ENCODE peak calls at places on chromosomes 13 and 19, in nine cellular contexts. F is GM23338, O is SK-N-SH, K is HCT116, M is neural progenitor cell, Z is MM.1S, Y is hepatocyte, J is OCI-LY7, H is GM23248. N is an unnamed sample.

GRCh38 chr13:93660664-93661063 is 434.1 kb downstream of the GPC6 start:
- DNase-seq in O (no peak), F (no peak), M (no peak), J (no peak), Y (no peak), Z (no peak), H (no peak), K (no peak), N (no peak)

GRCh38 chr19:871446-872265 is 12.2 kb downstream of the CFD start:
- DNase-seq in Z (no peak), O (peak), K (no peak), M (peak), H (no peak), F (peak), J (no peak), Y (no peak), N (no peak)

GRCh38 chr13:42181381-42181953 is 90.5 kb upstream of the AKAP11 start:
- DNase-seq in O (peak), Y (peak), M (no peak), Z (no peak), F (no peak), J (no peak), K (no peak), H (no peak), N (no peak)

GRCh38 chr13:40780822-40781401 is 8.5 kb upstream of the SLC25A15 start:
- DNase-seq in H (peak), M (no peak), Y (no peak), O (peak), F (peak), J (peak), Z (no peak), K (peak), N (no peak)

GRCh38 chr13:44212633-44213387 is 160.8 kb upstream of the SERP2 start:
- DNase-seq in M (no peak), Y (peak), O (no peak), F (peak), K (no peak), H (peak), Z (no peak), J (no peak), N (no peak)

GRCh38 chr13:20721454-20722357 is 18.2 kb downstream of the IL17D start:
- DNase-seq in J (no peak), Z (no peak), H (peak), Y (peak), M (peak), O (peak), K (no peak), F (peak), N (peak)

GRCh38 chr13:91601273-91601672 is 202.9 kb downstream of the GPC5 start:
- DNase-seq in Y (no peak), F (no peak), J (no peak), M (no peak), K (no peak), O (no peak), Z (no peak), H (no peak), N (no peak)

GRCh38 chr13:28031929-28032328 is 43.4 kb upstream of the URAD start:
- DNase-seq in Y (no peak), Z (no peak), O (no peak), M (no peak), H (no peak), K (no peak), J (no peak), F (no peak), N (no peak)

GRCh38 chr19:45090034-45090433 is 2.9 kb upstream of the PPP1R37 start:
- DNase-seq in K (no peak), Z (no peak), F (peak), O (no peak), H (no peak), Y (no peak), M (no peak), J (no peak), N (no peak)

GRCh38 chr19:11347546-11347945 is 1.2 kb downstream of the CCDC159 start:
- DNase-seq in Y (no peak), H (no peak), Z (no peak), M (no peak), K (no peak), O (no peak), J (no peak), F (no peak), N (peak)

GRCh38 chr13:78601886-78602560 is 1.3 kb downstream of the POU4F1 start:
- DNase-seq in J (no peak), M (no peak), H (no peak), Y (no peak), Z (no peak), F (no peak), K (no peak), O (peak), N (no peak)

GRCh38 chr13:94112227-94112626 is 367.3 kb downstream of the DCT start:
- DNase-seq in H (peak), M (no peak), K (no peak), F (no peak), Z (no peak), J (no peak), Y (no peak), O (no peak), N (peak)

GRCh38 chr13:85737952-85738351 is 61.3 kb downstream of the SLITRK6 start:
- DNase-seq in F (no peak), Y (no peak), M (no peak), J (no peak), H (no peak), Z (peak), K (no peak), O (no peak), N (no peak)

GRCh38 chr13:27797228-27797624 is 4.9 kb downstream of the GSX1 start:
- DNase-seq in H (peak), O (no peak), Y (peak), F (peak), K (no peak), M (peak), J (no peak), Z (no peak), N (peak)

DNA sequence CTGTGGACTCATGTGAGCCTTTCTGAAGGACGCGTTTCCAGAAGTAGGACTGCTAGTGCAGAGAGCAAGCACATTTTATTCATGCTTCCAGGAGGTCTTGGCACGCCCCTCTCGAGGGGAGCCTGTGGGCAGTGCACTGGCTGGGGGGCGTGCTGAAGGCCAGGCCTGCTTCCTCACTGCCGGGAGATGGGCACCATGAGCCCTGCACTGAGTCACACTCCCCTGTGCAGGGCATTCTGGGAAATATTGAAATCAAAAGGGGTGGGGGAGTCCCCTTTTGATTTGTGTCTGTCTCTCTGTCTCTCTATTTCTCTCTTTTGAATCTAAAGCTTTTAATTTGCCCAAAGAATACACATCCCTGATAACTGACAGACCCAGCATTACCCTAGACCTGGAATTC is 34.0 kb downstream of the DPF1 start:
- DNase-seq in O (no peak), M (no peak), K (no peak), H (no peak), J (no peak), Y (no peak), Z (no peak), F (no peak), N (no peak)
- H2AFZ ChIP-seq in O (no peak), M (no peak), K (no peak), H (no peak), J (no peak), Y (no peak), Z (no peak), F (no peak), N (no peak)

GRCh38 chr13:60164490-60164889 is 762 bp upstream of the DIAPH3 start:
- DNase-seq in K (no peak), H (peak), J (no peak), Y (no peak), M (peak), Z (no peak), F (peak), O (no peak), N (peak)
- TF ChIP-seq EZH2phosphoT487 in K (no peak), H (no peak), J (no peak), Y (no peak), M (no peak), Z (no peak), F (no peak), O (no peak), N (no peak)

GRCh38 chr19:43754562-43755255 is at the start of gene SMG9:
- DNase-seq in M (peak), K (peak), Y (peak), F (peak), H (peak), O (peak), J (peak), Z (peak), N (peak)

GRCh38 chr19:43754312-43754561 is 525 bp downstream of the SMG9 start:
- DNase-seq in M (no peak), Y (no peak), F (no peak), K (no peak), J (no peak), O (no peak), Z (no peak), H (no peak), N (no peak)

GRCh38 chr19:43751466-43752220 is 3.1 kb downstream of the SMG9 start:
- DNase-seq in Z (no peak), J (no peak), F (no peak), K (no peak), Y (no peak), O (no peak), H (peak), M (no peak), N (peak)

GRCh38 chr19:43752287-43752875 is 2.4 kb downstream of the SMG9 start:
- DNase-seq in M (no peak), O (no peak), J (no peak), K (no peak), Y (no peak), F (no peak), Z (no peak), H (no peak), N (no peak)

GRCh38 chr19:43755256-43755801 is 567 bp upstream of the SMG9 start:
- DNase-seq in O (peak), Y (peak), M (peak), Z (peak), J (peak), K (no peak), F (peak), H (peak), N (peak)
- H2AFZ ChIP-seq in O (peak), Y (peak), M (peak), Z (peak), J (no peak), K (no peak), F (peak), H (peak), N (peak)

DNA sequence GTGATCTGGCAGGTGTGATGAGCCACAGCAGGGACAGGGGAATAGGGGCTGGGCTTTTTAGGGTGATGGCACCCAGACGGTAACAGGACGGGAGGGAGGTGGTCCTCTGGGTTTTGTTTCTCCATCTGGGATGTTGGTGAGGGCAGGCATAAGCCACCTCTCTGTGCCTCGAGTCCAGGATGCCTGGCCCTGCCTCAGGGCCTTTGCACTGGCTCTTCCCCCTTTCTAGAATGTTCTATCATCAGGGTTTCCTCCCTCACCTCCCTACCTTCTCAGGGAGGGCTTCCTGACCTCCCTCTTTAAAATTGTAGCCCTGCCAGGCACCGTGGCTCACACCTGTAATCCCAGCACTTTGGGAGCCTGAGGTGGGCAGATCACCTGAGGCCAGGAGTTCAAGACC is 6.6 kb downstream of the CERS4 start:
- DNase-seq in Y (no peak), J (no peak), O (no peak), K (no peak), Z (no peak), F (no peak), H (no peak), M (no peak), N (no peak)
- TF ChIP-seq EZH2phosphoT487 in Y (no peak), J (no peak), O (no peak), K (no peak), Z (no peak), F (no peak), H (no peak), M (no peak), N (no peak)

DNA sequence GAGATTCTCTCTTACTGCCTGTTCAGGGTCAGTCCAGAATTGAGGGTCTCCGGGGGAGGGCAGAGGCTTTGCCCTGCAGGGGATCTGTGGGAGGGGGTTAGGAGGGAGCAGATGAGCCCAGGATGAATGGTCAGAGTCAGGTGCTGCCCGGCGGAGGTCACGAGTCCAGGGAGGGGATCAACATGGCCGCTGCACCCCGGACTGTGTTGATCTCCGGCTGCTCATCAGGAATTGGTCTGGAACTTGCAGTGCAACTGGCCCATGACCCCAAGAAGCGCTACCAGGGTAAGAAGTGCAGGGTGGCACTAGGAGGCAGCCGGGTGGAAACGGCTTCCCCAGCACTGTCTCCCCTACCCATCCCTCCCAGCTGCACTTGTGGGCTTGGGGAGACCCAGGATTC is at the start of gene RDH8:
- DNase-seq in F (no peak), J (no peak), M (no peak), K (no peak), O (peak), Y (no peak), Z (no peak), H (no peak), N (no peak)
- H2AFZ ChIP-seq in F (no peak), J (no peak), M (no peak), K (no peak), O (no peak), Y (no peak), Z (no peak), H (no peak), N (no peak)

GRCh38 chr19:2317756-2318155 is 9.8 kb upstream of the LINGO3 start:
- DNase-seq in H (no peak), O (no peak), Z (no peak), M (no peak), F (no peak), J (no peak), K (no peak), Y (no peak), N (no peak)

GRCh38 chr19:2312819-2313501 is 5.0 kb upstream of the LINGO3 start:
- DNase-seq in O (no peak), Z (no peak), F (peak), Y (no peak), K (no peak), J (no peak), M (no peak), H (no peak), N (no peak)

GRCh38 chr19:2317300-2317699 is 9.3 kb upstream of the LINGO3 start:
- DNase-seq in O (no peak), Y (no peak), K (no peak), F (no peak), J (no peak), Z (no peak), M (no peak), H (no peak), N (no peak)

GRCh38 chr19:2315121-2315817 is 7.3 kb upstream of the LINGO3 start:
- DNase-seq in F (no peak), Y (no peak), H (no peak), J (no peak), Z (no peak), O (no peak), K (no peak), M (no peak), N (no peak)

GRCh38 chr19:2315818-2316353 is 7.9 kb upstream of the LINGO3 start:
- DNase-seq in M (peak), J (peak), Y (peak), K (no peak), H (peak), Z (peak), O (peak), F (peak), N (peak)
- TF ChIP-seq EZH2phosphoT487 in M (no peak), J (no peak), Y (no peak), K (no peak), H (no peak), Z (no peak), O (no peak), F (no peak), N (no peak)

GRCh38 chr19:47271949-47272348 is 2.7 kb upstream of the INAFM1 start:
- DNase-seq in Y (no peak), Z (no peak), M (no peak), H (no peak), K (no peak), J (no peak), O (no peak), F (no peak), N (no peak)

GRCh38 chr19:47272448-47273312 is 2.0 kb upstream of the INAFM1 start:
- DNase-seq in Y (no peak), M (peak), K (no peak), F (peak), O (no peak), H (peak), Z (no peak), J (no peak), N (peak)

GRCh38 chr19:47274071-47274890 is at the start of gene INAFM1:
- DNase-seq in J (peak), O (peak), Z (peak), F (peak), M (peak), H (peak), Y (peak), K (peak), N (peak)

GRCh38 chr19:47274891-47275865 is 493 bp downstream of the INAFM1 start:
- DNase-seq in F (peak), Z (no peak), O (peak), M (peak), Y (no peak), H (peak), J (no peak), K (no peak), N (peak)

GRCh38 chr19:47273313-47274070 is 1.2 kb upstream of the INAFM1 start:
- DNase-seq in O (peak), Z (peak), F (peak), K (peak), Y (peak), H (peak), M (peak), J (peak), N (peak)
- H2AFZ ChIP-seq in O (peak), Z (peak), F (peak), K (no peak), Y (peak), H (peak), M (peak), J (peak), N (peak)

GRCh38 chr19:39155741-39156140 is 30.2 kb downstream of the PAK4 start:
- DNase-seq in K (no peak), H (no peak), J (no peak), Z (no peak), M (no peak), F (no peak), O (no peak), Y (no peak), N (no peak)

GRCh38 chr19:39156891-39157230 is 31.3 kb downstream of the PAK4 start:
- DNase-seq in O (no peak), Y (no peak), J (no peak), H (no peak), F (no peak), Z (no peak), K (no peak), M (no peak), N (no peak)

GRCh38 chr19:39157275-39157996 is 31.9 kb downstream of the PAK4 start:
- DNase-seq in Y (no peak), O (no peak), H (no peak), M (no peak), Z (no peak), K (no peak), F (no peak), J (no peak), N (no peak)

GRCh38 chr19:39155114-39155700 is 29.6 kb downstream of the PAK4 start:
- DNase-seq in Z (no peak), J (no peak), Y (no peak), M (no peak), K (no peak), F (peak), H (no peak), O (no peak), N (no peak)

GRCh38 chr19:39156230-39156890 is 30.8 kb downstream of the PAK4 start:
- DNase-seq in Y (no peak), O (no peak), F (no peak), M (no peak), Z (no peak), H (peak), K (no peak), J (no peak), N (peak)
- TF ChIP-seq EZH2phosphoT487 in Y (no peak), O (no peak), F (no peak), M (no peak), Z (no peak), H (no peak), K (no peak), J (no peak), N (no peak)

N was measured in PC-3.